ENCODE peak calls at places on chromosome 1, in four cellular contexts. Z is cardiac muscle cell, H is transverse colon, S is lower lobe of right lung. F is an unnamed sample.

GRCh38 chr1:52707927-52708655 is 9.9 kb upstream of the COA7 start:
- DNase-seq in Z (peak), H (no peak), S (peak), F (peak)

GRCh38 chr1:181714428-181714827 is 231.1 kb downstream of the CACNA1E start:
- DNase-seq in Z (no peak), H (no peak), S (no peak), F (no peak)

GRCh38 chr1:173249349-173249748 is 42.2 kb upstream of the TNFSF4 start:
- DNase-seq in Z (no peak), H (no peak), S (no peak), F (no peak)

GRCh38 chr1:8025671-8026144 is 401 bp downstream of the ERRFI1 start:
- DNase-seq in Z (no peak), H (no peak), S (no peak), F (no peak)

GRCh38 chr1:202086579-202087350 is 36.0 kb upstream of the GPR37L1 start:
- DNase-seq in Z (no peak), H (peak), S (peak), F (no peak)

GRCh38 chr1:100883963-100884362 is 10.7 kb downstream of the EXTL2 start:
- DNase-seq in Z (peak), H (no peak), S (no peak), F (peak)

GRCh38 chr1:5151481-5151880 is 497.1 kb downstream of the AJAP1 start:
- DNase-seq in Z (no peak), H (no peak), S (no peak), F (no peak)

GRCh38 chr1:82801151-82801550 is 1000.4 kb downstream of the ADGRL2 start:
- DNase-seq in Z (no peak), H (no peak), S (no peak), F (no peak)

GRCh38 chr1:203628997-203629508 is 2.4 kb downstream of the ATP2B4 start:
- DNase-seq in Z (no peak), H (no peak), S (no peak), F (no peak)

GRCh38 chr1:176696109-176696508 is 233.1 kb downstream of the PAPPA2 start:
- DNase-seq in Z (no peak), H (no peak), S (peak), F (peak)

GRCh38 chr1:83996175-83996574 is 2.8 kb downstream of the TTLL7 start:
- DNase-seq in Z (no peak), H (no peak), S (no peak), F (no peak)

GRCh38 chr1:50978144-50978851 is 8.3 kb downstream of the CDKN2C start:
- DNase-seq in Z (peak), H (peak), S (peak), F (no peak)

GRCh38 chr1:173175514-173176146 is 31.5 kb downstream of the TNFSF4 start:
- DNase-seq in Z (peak), H (no peak), S (no peak), F (no peak)

GRCh38 chr1:27526569-27527222 is 36.7 kb upstream of the WASF2 start:
- DNase-seq in Z (no peak), H (no peak), S (no peak), F (no peak)

GRCh38 chr1:61782771-61783170 is 40.5 kb downstream of the PATJ start:
- DNase-seq in Z (no peak), H (peak), S (no peak), F (no peak)

GRCh38 chr1:19694298-19694697 is 29.6 kb downstream of the HTR6 start:
- DNase-seq in Z (no peak), H (no peak), S (no peak), F (no peak)

GRCh38 chr1:157407367-157407766 is 144.9 kb downstream of the FCRL5 start:
- DNase-seq in Z (no peak), H (no peak), S (no peak), F (no peak)

GRCh38 chr1:221439008-221439733 is 302.7 kb downstream of the DUSP10 start:
- DNase-seq in Z (peak), H (no peak), S (no peak), F (peak)

GRCh38 chr1:203264052-203264501 is 34.6 kb upstream of the CHIT1 start:
- DNase-seq in Z (no peak), H (no peak), S (no peak), F (peak)

GRCh38 chr1:240693036-240693435 is 81.1 kb upstream of the GREM2 start:
- DNase-seq in Z (no peak), H (no peak), S (no peak), F (no peak)

GRCh38 chr1:89519779-89520358 is 4.8 kb upstream of the LRRC8B start:
- DNase-seq in Z (peak), H (peak), S (no peak), F (peak)

GRCh38 chr1:162019006-162019405 is 4.7 kb downstream of the OLFML2B start:
- DNase-seq in Z (peak), H (no peak), S (no peak), F (peak)

GRCh38 chr1:32546611-32547010 is 7.4 kb downstream of the ZBTB8A start:
- DNase-seq in Z (no peak), H (no peak), S (no peak), F (no peak)

GRCh38 chr1:33349081-33349759 is 28.3 kb upstream of the A3GALT2 start:
- DNase-seq in Z (peak), H (peak), S (peak), F (no peak)

GRCh38 chr1:172948457-172948856 is 102.3 kb downstream of the TNFSF18 start:
- DNase-seq in Z (peak), H (no peak), S (no peak), F (peak)

GRCh38 chr1:159922499-159923202 is 2.7 kb downstream of the TAGLN2 start:
- DNase-seq in Z (peak), H (peak), S (peak), F (no peak)

GRCh38 chr1:107668762-107669161 is 296.2 kb downstream of the VAV3 start:
- DNase-seq in Z (no peak), H (no peak), S (no peak), F (peak)

GRCh38 chr1:151703813-151704212 is 12.8 kb downstream of the CELF3 start:
- DNase-seq in Z (no peak), H (no peak), S (no peak), F (no peak)

GRCh38 chr1:7334475-7335035 is 436.5 kb upstream of the VAMP3 start:
- DNase-seq in Z (peak), H (peak), S (no peak), F (peak)

GRCh38 chr1:86950712-86951111 is 36.3 kb downstream of the HS2ST1 start:
- DNase-seq in Z (peak), H (no peak), S (no peak), F (no peak)

GRCh38 chr1:91929246-91929645 is 20.0 kb upstream of the BRDT start:
- DNase-seq in Z (peak), H (no peak), S (peak), F (no peak)

GRCh38 chr1:197197430-197197997 is 51.0 kb upstream of the ASPM start:
- DNase-seq in Z (no peak), H (no peak), S (no peak), F (no peak)
- H3K27ac ChIP-seq in Z (no peak), H (no peak), S (no peak), F (no peak)

GRCh38 chr1:66564250-66564649 is 30.3 kb downstream of the SGIP1 start:
- DNase-seq in Z (peak), H (no peak), S (no peak), F (peak)
- H3K27ac ChIP-seq in Z (no peak), H (peak), S (peak), F (no peak)

DNA sequence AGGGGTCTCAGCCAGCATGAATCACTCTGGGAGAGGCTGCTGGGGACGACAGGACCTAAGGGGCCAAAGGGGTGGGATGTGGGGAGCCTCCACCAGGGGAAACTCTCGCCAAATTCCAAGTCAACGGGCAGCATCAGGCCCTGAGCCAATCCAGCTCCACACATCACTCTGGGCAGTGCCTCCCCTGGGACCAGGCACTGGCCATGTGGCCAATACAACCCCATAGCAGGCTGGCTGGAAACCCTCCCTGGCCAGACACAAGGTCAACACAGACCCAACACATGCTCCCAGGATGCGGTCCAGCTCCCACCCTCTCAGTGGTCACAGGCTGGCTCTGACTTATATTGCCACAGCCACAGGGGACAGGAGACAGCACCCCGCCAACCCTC is 60.0 kb downstream of the MEGF6 start:
- DNase-seq in Z (no peak), H (no peak), S (no peak), F (no peak)
- H3K27ac ChIP-seq in Z (no peak), H (no peak), S (no peak), F (no peak)

DNA sequence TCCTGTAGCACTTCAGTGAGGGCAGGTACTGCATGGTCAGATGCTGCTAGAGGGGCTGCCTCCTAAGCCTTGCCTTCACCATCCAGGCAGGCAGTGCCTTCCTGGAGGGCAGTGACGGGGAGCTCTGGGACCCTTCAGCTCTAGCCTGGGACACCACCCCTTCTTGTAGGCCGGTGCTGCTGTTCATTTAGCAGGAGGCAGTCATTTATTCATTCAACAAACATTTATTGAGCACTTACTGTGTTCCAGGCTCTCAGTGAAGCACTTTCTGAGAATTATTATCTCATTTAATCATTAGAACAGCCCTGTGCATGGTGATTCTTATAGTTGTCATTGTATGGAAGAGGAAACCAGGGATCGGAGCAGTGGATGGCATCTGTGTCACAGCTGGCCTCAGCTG is 28.5 kb downstream of the ARHGEF10L start:
- DNase-seq in Z (no peak), H (no peak), S (no peak), F (no peak)
- H3K27ac ChIP-seq in Z (no peak), H (peak), S (peak), F (no peak)

DNA sequence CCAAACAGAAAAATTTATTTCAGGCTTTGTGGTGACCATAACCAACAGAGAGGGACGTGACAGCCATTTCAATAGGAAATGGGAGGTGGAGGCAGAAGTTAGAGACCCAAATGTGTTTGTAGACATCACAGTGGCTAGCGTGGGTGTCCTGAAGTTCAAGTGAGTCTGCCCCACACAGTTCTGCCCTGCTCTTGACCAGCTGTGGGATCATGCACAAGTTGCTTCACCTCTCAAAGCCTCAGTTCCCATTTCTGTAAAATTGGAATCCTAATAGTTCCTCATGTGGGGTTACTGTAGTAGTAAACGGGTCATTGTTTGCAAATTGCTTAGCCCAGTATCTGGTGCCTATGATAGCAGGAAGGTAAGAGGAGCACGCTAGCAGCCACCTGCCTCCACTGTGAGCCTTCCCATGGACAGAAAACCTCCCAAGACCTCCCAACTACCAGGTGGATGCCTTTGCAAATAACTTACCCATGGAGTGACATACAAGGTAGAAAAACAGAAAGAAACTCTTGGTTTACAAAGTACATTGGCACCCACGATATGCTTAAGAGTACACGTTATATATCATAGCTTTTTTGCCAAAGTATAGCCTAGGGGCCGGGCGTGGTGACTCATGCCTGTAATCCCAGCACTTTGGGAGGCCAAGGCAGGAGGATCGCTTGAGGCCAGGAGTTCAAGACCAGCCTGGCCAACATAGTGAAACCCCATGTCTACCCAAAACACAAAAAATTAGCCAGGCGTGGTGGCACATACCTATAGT is 29.1 kb downstream of the FHAD1 start:
- DNase-seq in Z (no peak), H (no peak), S (peak), F (no peak)
- H3K27ac ChIP-seq in Z (no peak), H (no peak), S (no peak), F (no peak)

DNA sequence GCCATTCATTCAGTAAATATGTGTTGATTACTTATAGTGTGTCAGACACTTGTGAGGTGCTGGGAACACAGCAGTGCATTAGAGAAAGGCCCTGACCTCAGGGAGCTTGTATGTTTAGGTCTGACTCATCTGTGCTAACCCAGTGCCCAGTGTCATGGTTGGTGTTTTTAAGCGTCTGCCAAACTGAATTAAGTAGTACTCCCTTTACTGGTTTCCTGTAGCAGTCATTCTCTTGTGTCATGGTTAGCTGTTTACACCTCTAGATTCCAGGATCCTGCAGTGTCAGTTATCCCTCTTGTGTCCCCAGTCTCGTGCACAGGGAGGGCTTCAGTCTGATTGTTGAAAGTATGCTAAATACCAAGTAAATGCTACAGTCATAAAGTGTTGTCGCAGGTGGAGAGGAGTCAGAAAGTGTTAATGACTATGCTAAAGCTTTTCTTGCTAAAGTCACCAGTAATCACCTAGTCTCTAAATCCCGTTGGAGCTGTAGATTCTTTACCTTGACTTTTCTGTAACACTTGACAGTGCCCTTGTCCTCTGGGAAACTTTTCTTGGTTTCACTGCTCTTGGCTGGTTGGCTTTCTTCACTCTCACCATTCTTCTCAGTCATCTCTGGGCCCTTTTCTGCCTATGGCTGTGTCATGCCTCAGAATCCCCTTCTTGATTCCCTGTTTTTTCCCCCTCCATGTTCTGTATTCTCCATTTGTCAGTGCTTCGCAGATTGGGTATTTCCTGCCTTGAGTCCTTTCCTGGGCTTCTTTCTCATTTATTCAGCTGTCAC is 14.4 kb downstream of the UCK2 start:
- DNase-seq in Z (peak), H (no peak), S (no peak), F (peak)
- H3K27ac ChIP-seq in Z (no peak), H (no peak), S (no peak), F (no peak)

GRCh38 chr1:30412241-30413110 is 310.9 kb downstream of the MATN1 start:
- DNase-seq in Z (no peak), H (no peak), S (no peak), F (no peak)
- H3K27ac ChIP-seq in Z (no peak), H (no peak), S (no peak), F (no peak)

GRCh38 chr1:12015499-12015898 is 3.8 kb upstream of the MIIP start:
- DNase-seq in Z (no peak), H (no peak), S (peak), F (no peak)

GRCh38 chr1:12021616-12022015 is 2.3 kb downstream of the MIIP start:
- DNase-seq in Z (no peak), H (no peak), S (no peak), F (no peak)

GRCh38 chr1:12022036-12022435 is 2.7 kb downstream of the MIIP start:
- DNase-seq in Z (no peak), H (no peak), S (no peak), F (no peak)

GRCh38 chr1:12016182-12016581 is 3.1 kb upstream of the MIIP start:
- DNase-seq in Z (no peak), H (no peak), S (no peak), F (no peak)

GRCh38 chr1:12019858-12020509 is 686 bp downstream of the MIIP start:
- DNase-seq in Z (peak), H (no peak), S (no peak), F (no peak)
- H3K27ac ChIP-seq in Z (peak), H (peak), S (peak), F (peak)

GRCh38 chr1:9763914-9764313 is 59.9 kb downstream of the CLSTN1 start:
- DNase-seq in Z (no peak), H (no peak), S (no peak), F (no peak)

GRCh38 chr1:9767964-9768668 is 55.6 kb downstream of the CLSTN1 start:
- DNase-seq in Z (no peak), H (peak), S (no peak), F (no peak)

GRCh38 chr1:9770276-9770675 is 53.5 kb downstream of the CLSTN1 start:
- DNase-seq in Z (no peak), H (peak), S (no peak), F (no peak)

GRCh38 chr1:9766759-9767442 is 56.9 kb downstream of the CLSTN1 start:
- DNase-seq in Z (peak), H (no peak), S (no peak), F (peak)

DNA sequence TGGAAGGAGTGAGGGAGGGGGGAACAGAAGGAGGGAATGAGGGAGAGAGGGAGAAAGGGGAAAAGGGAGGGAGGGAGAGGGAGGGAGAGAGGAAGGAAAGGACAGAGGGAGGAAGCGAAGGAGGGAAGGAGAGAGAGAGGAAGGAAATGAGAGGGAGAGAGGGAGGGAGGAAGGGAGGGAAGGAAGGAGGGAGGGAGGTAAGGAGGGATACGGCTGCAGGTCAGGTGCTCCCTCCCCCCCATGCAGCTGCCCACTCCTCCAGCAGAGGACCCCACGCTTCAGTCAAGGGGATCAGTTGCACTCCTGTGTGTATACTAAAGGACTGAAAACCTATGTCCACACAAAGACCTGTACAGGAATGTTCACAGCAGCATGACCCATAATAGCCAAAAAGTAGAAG is 54.8 kb downstream of the CLSTN1 start:
- DNase-seq in Z (no peak), H (no peak), S (no peak), F (no peak)
- H3K27ac ChIP-seq in Z (no peak), H (no peak), S (no peak), F (no peak)